ENCODE peak calls at places on chromosome 19, in seven cellular contexts. R is osteoblast, A is thoracic aorta, W is left lung, B is glutamatergic neuron, Z is cardiac fibroblast, K is neural progenitor cell. E is an unnamed sample.

GRCh38 chr19:1090731-1091543 is 4.2 kb downstream of the POLR2E start:
- DNase-seq in R (no peak), A (no peak), W (no peak), B (no peak), Z (no peak), K (no peak), E (no peak)

GRCh38 chr19:14449321-14449720 is 16.2 kb downstream of the PKN1 start:
- DNase-seq in R (no peak), A (no peak), W (no peak), B (no peak), Z (no peak), K (no peak), E (no peak)

GRCh38 chr19:3358919-3359849 is 7.2 kb upstream of the NFIC start:
- DNase-seq in R (peak; percentile 99), A (no peak), W (peak; percentile 91), B (peak; percentile 40), Z (no peak), K (peak; percentile 60), E (peak; percentile 68)

GRCh38 chr19:1396019-1396767 is 5.1 kb downstream of the GAMT start:
- DNase-seq in R (no peak), A (no peak), W (no peak), B (no peak), Z (no peak), K (no peak), E (no peak)

GRCh38 chr19:4730740-4731171 is 7.1 kb upstream of the DPP9 start:
- DNase-seq in R (peak; percentile 50), A (no peak), W (no peak), B (peak; percentile 56), Z (peak; percentile 35), K (no peak), E (peak; percentile 49)

GRCh38 chr19:32392946-32393345 is 12.6 kb upstream of the DPY19L3 start:
- DNase-seq in R (no peak), A (no peak), W (no peak), B (no peak), Z (no peak), K (peak; percentile 24), E (no peak)

GRCh38 chr19:50328257-50329145 is 676 bp downstream of the KCNC3 start:
- DNase-seq in R (peak; percentile 86), A (no peak), W (peak; percentile 77), B (peak; percentile 68), Z (peak; percentile 7), K (peak; percentile 55), E (peak; percentile 61)

GRCh38 chr19:10899171-10899653 is 27.9 kb downstream of the CARM1 start:
- DNase-seq in R (peak; percentile 30), A (no peak), W (peak; percentile 82), B (no peak), Z (no peak), K (no peak), E (no peak)

GRCh38 chr19:46704379-46705076 is 12.4 kb downstream of the PRKD2 start:
- DNase-seq in R (peak; percentile 97), A (peak; percentile 35), W (peak; percentile 97), B (peak; percentile 91), Z (peak; percentile 59), K (peak; percentile 71), E (peak; percentile 89)

GRCh38 chr19:41821003-41821735 is 23.3 kb downstream of the LYPD4 start:
- DNase-seq in R (no peak), A (no peak), W (no peak), B (peak; percentile 37), Z (peak; percentile 56), K (peak; percentile 53), E (no peak)

GRCh38 chr19:16015805-16016173 is 60.5 kb upstream of the TPM4 start:
- DNase-seq in R (peak; percentile 17), A (no peak), W (no peak), B (no peak), Z (no peak), K (no peak), E (peak; percentile 12)

GRCh38 chr19:40229484-40229883 is 3.0 kb upstream of the CCNP start:
- DNase-seq in R (no peak), A (no peak), W (no peak), B (no peak), Z (peak; percentile 67), K (no peak), E (no peak)

GRCh38 chr19:11180346-11180745 is 17.0 kb downstream of the KANK2 start:
- DNase-seq in R (peak; percentile 67), A (no peak), W (no peak), B (no peak), Z (peak; percentile 56), K (no peak), E (no peak)

GRCh38 chr19:46391296-46392251 is 21.8 kb downstream of the CCDC8 start:
- DNase-seq in R (no peak), A (no peak), W (peak; percentile 73), B (no peak), Z (no peak), K (no peak), E (no peak)

GRCh38 chr19:6772028-6772865 is at the start of gene VAV1:
- DNase-seq in R (peak; percentile 58), A (no peak), W (peak; percentile 95), B (no peak), Z (no peak), K (no peak), E (peak; percentile 75)
- TF ChIP-seq CTCF in R (no peak), A (no peak), W (peak; percentile 43), B (no peak), Z (no peak), K (no peak), E (peak; percentile 46)

DNA sequence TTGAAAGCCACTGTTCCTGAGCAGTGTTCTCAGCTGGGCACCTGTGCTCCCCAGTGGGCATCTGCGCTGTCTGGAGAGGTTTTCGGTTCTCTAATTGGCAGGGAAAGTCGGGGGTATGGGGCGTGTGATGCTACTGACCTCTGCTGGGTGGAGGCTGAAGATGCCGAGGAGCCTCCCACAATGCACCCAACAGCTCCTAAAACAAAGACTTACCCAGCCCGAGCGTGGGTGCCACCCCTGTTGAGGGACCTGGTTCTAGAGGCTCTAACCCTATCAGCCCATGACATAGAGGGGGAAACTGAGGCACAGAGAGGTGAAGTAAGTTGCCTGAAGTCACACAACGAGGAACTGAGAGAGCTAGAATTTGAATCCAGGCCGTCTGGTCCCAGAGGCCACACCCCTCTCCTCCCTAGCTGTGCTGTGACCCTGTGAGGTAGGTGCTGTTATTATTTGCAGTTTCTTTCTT is 2.3 kb downstream of the SPACA4 start:
- DNase-seq in R (peak; percentile 95), A (no peak), W (no peak), B (peak; percentile 61), Z (peak; percentile 63), K (peak; percentile 68), E (no peak)
- TF ChIP-seq CTCF in R (peak; percentile 62), A (no peak), W (no peak), B (peak; percentile 26), Z (peak; percentile 63), K (peak; percentile 65), E (peak; percentile 8)

DNA sequence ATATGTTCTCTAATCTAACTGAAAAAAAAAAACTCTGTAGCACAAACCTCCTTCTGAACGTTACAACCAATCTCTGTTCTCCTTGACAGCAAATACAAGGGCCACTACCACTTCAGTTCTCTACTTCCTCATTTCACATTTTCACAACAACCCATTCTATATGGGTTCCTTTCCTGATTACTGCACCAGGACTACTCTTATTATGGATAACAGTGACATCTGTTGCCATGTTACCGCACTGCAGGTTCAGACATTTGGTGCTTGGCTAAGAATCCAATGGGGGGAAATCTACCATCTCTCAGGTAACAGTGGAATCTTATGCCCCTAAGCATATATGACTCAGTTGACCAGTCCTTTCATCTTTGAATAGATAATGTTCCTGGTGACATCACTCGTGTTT is 11.6 kb upstream of the FPR3 start:
- DNase-seq in R (no peak), A (no peak), W (no peak), B (no peak), Z (peak; percentile 63), K (no peak), E (no peak)
- TF ChIP-seq CTCF in R (peak; percentile 60), A (no peak), W (no peak), B (no peak), Z (peak; percentile 41), K (peak; percentile 29), E (no peak)

GRCh38 chr19:6014551-6015135 is 36.7 kb upstream of the RANBP3 start:
- DNase-seq in R (peak; percentile 45), A (no peak), W (peak; percentile 53), B (no peak), Z (no peak), K (no peak), E (no peak)
- TF ChIP-seq CTCF in R (no peak), A (no peak), W (no peak), B (no peak), Z (no peak), K (no peak), E (no peak)

DNA sequence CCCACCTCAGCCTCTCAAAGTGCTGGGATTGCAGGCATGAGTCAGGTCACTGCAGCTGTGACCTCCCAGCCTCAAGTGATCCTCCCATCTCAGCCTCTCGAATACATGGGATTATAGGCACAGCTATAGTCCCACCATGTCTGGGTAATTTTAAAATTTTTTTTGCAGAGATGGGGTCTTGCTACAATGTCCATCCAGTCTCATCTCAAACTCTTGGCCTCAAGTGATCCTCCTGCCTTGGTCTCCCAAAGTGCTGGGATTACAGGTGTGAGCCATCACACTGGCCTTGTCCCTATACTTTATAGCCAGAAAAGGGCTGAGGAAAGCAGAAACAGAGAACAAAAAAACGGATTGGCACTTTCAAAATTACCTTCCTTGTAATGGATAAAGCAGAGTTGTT is 4.8 kb upstream of the FBXO27 start:
- DNase-seq in R (peak; percentile 19), A (no peak), W (no peak), B (no peak), Z (no peak), K (no peak), E (no peak)
- TF ChIP-seq CTCF in R (no peak), A (no peak), W (no peak), B (no peak), Z (no peak), K (no peak), E (no peak)

GRCh38 chr19:55099557-55100506 is 17.6 kb downstream of the PPP1R12C start:
- DNase-seq in R (peak; percentile 83), A (no peak), W (no peak), B (peak; percentile 36), Z (peak; percentile 22), K (peak; percentile 46), E (no peak)
- TF ChIP-seq CTCF in R (peak; percentile 22), A (no peak), W (no peak), B (no peak), Z (no peak), K (peak; percentile 46), E (no peak)

DNA sequence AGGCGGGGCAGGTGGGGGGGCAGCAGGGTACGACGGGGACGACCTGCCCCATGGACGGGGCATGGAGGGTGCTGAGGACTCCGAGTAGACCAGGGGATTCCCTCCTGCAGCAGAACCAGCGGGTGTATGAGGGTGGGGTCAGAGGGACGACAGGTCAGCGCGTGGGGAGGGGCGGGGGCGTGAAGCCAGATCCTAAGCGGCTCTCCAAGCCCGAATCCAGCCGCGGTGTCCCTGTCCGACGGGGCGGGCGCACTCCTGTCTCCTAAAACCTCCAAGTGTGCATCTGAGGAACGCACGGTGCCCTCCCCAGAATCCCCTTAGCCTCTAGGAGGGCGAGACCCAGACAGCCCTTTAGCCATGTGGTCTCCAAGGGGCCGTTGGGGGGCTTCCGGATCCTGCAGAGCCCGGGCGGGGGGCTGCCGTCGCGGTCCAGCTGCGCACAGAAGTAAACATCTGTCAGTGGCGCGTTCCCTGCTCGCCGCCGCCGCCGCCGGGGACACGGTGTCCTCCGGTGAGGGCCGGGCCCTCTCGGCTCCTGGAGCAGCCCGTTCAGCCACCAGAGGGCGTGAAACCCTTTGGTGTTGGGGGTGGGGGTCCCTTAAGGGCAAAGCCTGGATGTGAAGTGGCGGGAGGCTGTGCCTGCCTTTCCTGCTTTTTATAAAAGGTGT is 732 bp downstream of the NRTN start:
- DNase-seq in R (peak; percentile 97), A (no peak), W (peak; percentile 88), B (peak; percentile 93), Z (peak; percentile 41), K (peak; percentile 97), E (no peak)
- TF ChIP-seq CTCF in R (peak; percentile 54), A (peak; percentile 47), W (peak; percentile 64), B (peak; percentile 85), Z (peak; percentile 80), K (peak; percentile 87), E (peak; percentile 42)